ENCODE peak calls at places on chromosome 18, in ten cellular contexts. One of them, this sample, is unnamed.

GRCh38 chr18:63043516-63043915 is 276.1 kb downstream of the BCL2 start:
- DNase-seq in pancreas: no peak
- DNase-seq in endothelial cell: no peak
- DNase-seq in HFF-Myc: no peak
- DNase-seq in psoas muscle: no peak
- DNase-seq in GM12865: no peak
- DNase-seq in cardiac fibroblast: peak
- DNase-seq in SK-N-SH: no peak
- DNase-seq in transverse colon: no peak
- DNase-seq in ovary: no peak
- DNase-seq in this sample: no peak

GRCh38 chr18:56831988-56832387 is 180.8 kb downstream of the WDR7 start:
- DNase-seq in pancreas: no peak
- DNase-seq in endothelial cell: no peak
- DNase-seq in HFF-Myc: no peak
- DNase-seq in psoas muscle: no peak
- DNase-seq in GM12865: no peak
- DNase-seq in cardiac fibroblast: no peak
- DNase-seq in SK-N-SH: no peak
- DNase-seq in transverse colon: no peak
- DNase-seq in ovary: no peak
- DNase-seq in this sample: no peak

GRCh38 chr18:46497129-46497528 is 159.9 kb downstream of the LOXHD1 start:
- DNase-seq in pancreas: no peak
- DNase-seq in endothelial cell: peak
- DNase-seq in HFF-Myc: no peak
- DNase-seq in psoas muscle: no peak
- DNase-seq in GM12865: peak
- DNase-seq in cardiac fibroblast: peak
- DNase-seq in SK-N-SH: no peak
- DNase-seq in transverse colon: no peak
- DNase-seq in ovary: no peak
- DNase-seq in this sample: no peak

GRCh38 chr18:74281639-74282358 is 10.0 kb downstream of the CYB5A start:
- DNase-seq in pancreas: no peak
- DNase-seq in endothelial cell: no peak
- DNase-seq in HFF-Myc: no peak
- DNase-seq in psoas muscle: no peak
- DNase-seq in GM12865: no peak
- DNase-seq in cardiac fibroblast: peak
- DNase-seq in SK-N-SH: no peak
- DNase-seq in transverse colon: peak
- DNase-seq in ovary: no peak
- DNase-seq in this sample: no peak

GRCh38 chr18:63540131-63540530 is 2.0 kb upstream of the SERPINB12 start:
- DNase-seq in pancreas: no peak
- DNase-seq in endothelial cell: no peak
- DNase-seq in HFF-Myc: no peak
- DNase-seq in psoas muscle: no peak
- DNase-seq in GM12865: no peak
- DNase-seq in cardiac fibroblast: peak
- DNase-seq in SK-N-SH: no peak
- DNase-seq in transverse colon: no peak
- DNase-seq in ovary: no peak
- DNase-seq in this sample: no peak

GRCh38 chr18:65547046-65547445 is 203.8 kb upstream of the CDH7 start:
- DNase-seq in pancreas: no peak
- DNase-seq in endothelial cell: no peak
- DNase-seq in HFF-Myc: no peak
- DNase-seq in psoas muscle: no peak
- DNase-seq in GM12865: no peak
- DNase-seq in cardiac fibroblast: peak
- DNase-seq in SK-N-SH: no peak
- DNase-seq in transverse colon: no peak
- DNase-seq in ovary: no peak
- DNase-seq in this sample: no peak

GRCh38 chr18:35436076-35436649 is 59.0 kb upstream of the ZNF396 start:
- DNase-seq in pancreas: no peak
- DNase-seq in endothelial cell: no peak
- DNase-seq in HFF-Myc: no peak
- DNase-seq in psoas muscle: no peak
- DNase-seq in GM12865: no peak
- DNase-seq in cardiac fibroblast: peak
- DNase-seq in SK-N-SH: no peak
- DNase-seq in transverse colon: no peak
- DNase-seq in ovary: no peak
- DNase-seq in this sample: no peak

GRCh38 chr18:8871484-8871883 is 166.1 kb downstream of the MTCL1 start:
- DNase-seq in pancreas: no peak
- DNase-seq in endothelial cell: no peak
- DNase-seq in HFF-Myc: no peak
- DNase-seq in psoas muscle: no peak
- DNase-seq in GM12865: no peak
- DNase-seq in cardiac fibroblast: no peak
- DNase-seq in SK-N-SH: no peak
- DNase-seq in transverse colon: no peak
- DNase-seq in ovary: no peak
- DNase-seq in this sample: no peak

GRCh38 chr18:55275042-55275897 is 312.7 kb downstream of the TCF4 start:
- DNase-seq in pancreas: no peak
- DNase-seq in endothelial cell: no peak
- DNase-seq in HFF-Myc: peak
- DNase-seq in psoas muscle: peak
- DNase-seq in GM12865: peak
- DNase-seq in cardiac fibroblast: peak
- DNase-seq in SK-N-SH: no peak
- DNase-seq in transverse colon: no peak
- DNase-seq in ovary: no peak
- DNase-seq in this sample: no peak

GRCh38 chr18:67845035-67845434 is 328.5 kb upstream of the DSEL start:
- DNase-seq in pancreas: no peak
- DNase-seq in endothelial cell: no peak
- DNase-seq in HFF-Myc: no peak
- DNase-seq in psoas muscle: no peak
- DNase-seq in GM12865: no peak
- DNase-seq in cardiac fibroblast: peak
- DNase-seq in SK-N-SH: no peak
- DNase-seq in transverse colon: no peak
- DNase-seq in ovary: no peak
- DNase-seq in this sample: no peak

GRCh38 chr18:60471652-60472051 is 99.1 kb upstream of the MC4R start:
- DNase-seq in pancreas: no peak
- DNase-seq in endothelial cell: no peak
- DNase-seq in HFF-Myc: no peak
- DNase-seq in psoas muscle: no peak
- DNase-seq in GM12865: no peak
- DNase-seq in cardiac fibroblast: peak
- DNase-seq in SK-N-SH: no peak
- DNase-seq in transverse colon: no peak
- DNase-seq in ovary: no peak
- DNase-seq in this sample: no peak

GRCh38 chr18:50410894-50411293 is 36.0 kb downstream of the SKA1 start:
- DNase-seq in pancreas: no peak
- DNase-seq in endothelial cell: no peak
- DNase-seq in HFF-Myc: no peak
- DNase-seq in psoas muscle: no peak
- DNase-seq in GM12865: no peak
- DNase-seq in cardiac fibroblast: peak
- DNase-seq in SK-N-SH: no peak
- DNase-seq in transverse colon: no peak
- DNase-seq in ovary: no peak
- DNase-seq in this sample: no peak

GRCh38 chr18:13493725-13494124 is 232.6 kb downstream of the FAM210A start:
- DNase-seq in pancreas: no peak
- DNase-seq in endothelial cell: no peak
- DNase-seq in HFF-Myc: no peak
- DNase-seq in psoas muscle: no peak
- DNase-seq in GM12865: no peak
- DNase-seq in cardiac fibroblast: no peak
- DNase-seq in SK-N-SH: no peak
- DNase-seq in transverse colon: no peak
- DNase-seq in ovary: no peak
- DNase-seq in this sample: no peak

GRCh38 chr18:34122724-34123334 is 101.9 kb downstream of the NOL4 start:
- DNase-seq in pancreas: no peak
- DNase-seq in endothelial cell: peak
- DNase-seq in HFF-Myc: peak
- DNase-seq in psoas muscle: no peak
- DNase-seq in GM12865: peak
- DNase-seq in cardiac fibroblast: peak
- DNase-seq in SK-N-SH: peak
- DNase-seq in transverse colon: peak
- DNase-seq in ovary: no peak
- DNase-seq in this sample: no peak

GRCh38 chr18:477565-477964 is 22.9 kb downstream of the COLEC12 start:
- DNase-seq in pancreas: peak
- DNase-seq in endothelial cell: no peak
- DNase-seq in HFF-Myc: no peak
- DNase-seq in psoas muscle: no peak
- DNase-seq in GM12865: peak
- DNase-seq in cardiac fibroblast: no peak
- DNase-seq in SK-N-SH: no peak
- DNase-seq in transverse colon: no peak
- DNase-seq in ovary: no peak
- DNase-seq in this sample: no peak

GRCh38 chr18:26460449-26461091 is 87.8 kb downstream of the KCTD1 start:
- DNase-seq in pancreas: peak
- DNase-seq in endothelial cell: no peak
- DNase-seq in HFF-Myc: no peak
- DNase-seq in psoas muscle: no peak
- DNase-seq in GM12865: peak
- DNase-seq in cardiac fibroblast: peak
- DNase-seq in SK-N-SH: no peak
- DNase-seq in transverse colon: no peak
- DNase-seq in ovary: no peak
- DNase-seq in this sample: no peak
- TF ChIP-seq CTCF in pancreas: no peak
- TF ChIP-seq CTCF in endothelial cell: no peak
- TF ChIP-seq CTCF in HFF-Myc: no peak
- TF ChIP-seq CTCF in psoas muscle: no peak
- TF ChIP-seq CTCF in GM12865: no peak
- TF ChIP-seq CTCF in cardiac fibroblast: no peak
- TF ChIP-seq CTCF in SK-N-SH: no peak
- TF ChIP-seq CTCF in transverse colon: no peak
- TF ChIP-seq CTCF in ovary: no peak
- TF ChIP-seq CTCF in this sample: no peak

DNA sequence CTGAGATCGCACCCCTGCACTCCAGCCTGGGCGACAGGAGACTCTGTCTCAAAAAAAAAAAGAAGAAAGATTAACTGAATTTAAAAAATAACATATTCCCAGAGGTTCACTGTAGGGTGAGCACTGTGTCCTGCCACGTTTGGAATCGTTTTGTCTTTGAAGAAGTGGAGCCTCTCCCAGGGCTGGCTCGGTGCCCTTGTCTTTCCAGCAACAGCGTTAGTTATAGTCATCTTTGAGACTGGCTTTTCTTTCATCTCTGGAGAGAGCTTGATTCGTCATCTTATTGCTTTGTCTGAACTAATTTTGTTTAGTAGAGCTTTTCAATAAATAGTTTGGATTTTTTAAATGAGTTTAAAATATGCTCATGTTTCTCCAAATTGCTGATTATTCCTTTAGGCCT is 50.5 kb downstream of the IMPA2 start:
- DNase-seq in pancreas: no peak
- DNase-seq in endothelial cell: no peak
- DNase-seq in HFF-Myc: peak
- DNase-seq in psoas muscle: peak
- DNase-seq in GM12865: no peak
- DNase-seq in cardiac fibroblast: peak
- DNase-seq in SK-N-SH: no peak
- DNase-seq in transverse colon: peak
- DNase-seq in ovary: peak
- DNase-seq in this sample: no peak
- TF ChIP-seq CTCF in pancreas: no peak
- TF ChIP-seq CTCF in endothelial cell: no peak
- TF ChIP-seq CTCF in HFF-Myc: no peak
- TF ChIP-seq CTCF in psoas muscle: no peak
- TF ChIP-seq CTCF in GM12865: no peak
- TF ChIP-seq CTCF in cardiac fibroblast: no peak
- TF ChIP-seq CTCF in SK-N-SH: no peak
- TF ChIP-seq CTCF in transverse colon: no peak
- TF ChIP-seq CTCF in ovary: no peak
- TF ChIP-seq CTCF in this sample: no peak

GRCh38 chr18:66548747-66549146 is 55.1 kb downstream of the CDH19 start:
- DNase-seq in pancreas: no peak
- DNase-seq in endothelial cell: no peak
- DNase-seq in HFF-Myc: no peak
- DNase-seq in psoas muscle: no peak
- DNase-seq in GM12865: peak
- DNase-seq in cardiac fibroblast: peak
- DNase-seq in SK-N-SH: peak
- DNase-seq in transverse colon: no peak
- DNase-seq in ovary: no peak
- DNase-seq in this sample: no peak
- TF ChIP-seq CTCF in pancreas: no peak
- TF ChIP-seq CTCF in endothelial cell: peak
- TF ChIP-seq CTCF in HFF-Myc: no peak
- TF ChIP-seq CTCF in psoas muscle: no peak
- TF ChIP-seq CTCF in GM12865: peak
- TF ChIP-seq CTCF in cardiac fibroblast: peak
- TF ChIP-seq CTCF in SK-N-SH: peak
- TF ChIP-seq CTCF in transverse colon: no peak
- TF ChIP-seq CTCF in ovary: no peak
- TF ChIP-seq CTCF in this sample: no peak

GRCh38 chr18:10006261-10006903 is 92.6 kb downstream of the VAPA start:
- DNase-seq in pancreas: no peak
- DNase-seq in endothelial cell: no peak
- DNase-seq in HFF-Myc: no peak
- DNase-seq in psoas muscle: no peak
- DNase-seq in GM12865: no peak
- DNase-seq in cardiac fibroblast: peak
- DNase-seq in SK-N-SH: peak
- DNase-seq in transverse colon: no peak
- DNase-seq in ovary: no peak
- DNase-seq in this sample: no peak
- TF ChIP-seq CTCF in pancreas: no peak
- TF ChIP-seq CTCF in endothelial cell: no peak
- TF ChIP-seq CTCF in HFF-Myc: peak
- TF ChIP-seq CTCF in psoas muscle: peak
- TF ChIP-seq CTCF in GM12865: no peak
- TF ChIP-seq CTCF in cardiac fibroblast: peak
- TF ChIP-seq CTCF in SK-N-SH: peak
- TF ChIP-seq CTCF in transverse colon: peak
- TF ChIP-seq CTCF in ovary: no peak
- TF ChIP-seq CTCF in this sample: no peak

GRCh38 chr18:76824754-76825153 is 2.4 kb downstream of the ZNF236 start:
- DNase-seq in pancreas: no peak
- DNase-seq in endothelial cell: no peak
- DNase-seq in HFF-Myc: no peak
- DNase-seq in psoas muscle: no peak
- DNase-seq in GM12865: no peak
- DNase-seq in cardiac fibroblast: no peak
- DNase-seq in SK-N-SH: no peak
- DNase-seq in transverse colon: no peak
- DNase-seq in ovary: no peak
- DNase-seq in this sample: no peak
- TF ChIP-seq CTCF in pancreas: no peak
- TF ChIP-seq CTCF in endothelial cell: no peak
- TF ChIP-seq CTCF in HFF-Myc: no peak
- TF ChIP-seq CTCF in psoas muscle: no peak
- TF ChIP-seq CTCF in GM12865: no peak
- TF ChIP-seq CTCF in cardiac fibroblast: no peak
- TF ChIP-seq CTCF in SK-N-SH: no peak
- TF ChIP-seq CTCF in transverse colon: no peak
- TF ChIP-seq CTCF in ovary: no peak
- TF ChIP-seq CTCF in this sample: no peak

GRCh38 chr18:58044370-58045264 is 591 bp downstream of the NEDD4L start:
- DNase-seq in pancreas: peak
- DNase-seq in endothelial cell: peak
- DNase-seq in HFF-Myc: no peak
- DNase-seq in psoas muscle: peak
- DNase-seq in GM12865: peak
- DNase-seq in cardiac fibroblast: peak
- DNase-seq in SK-N-SH: peak
- DNase-seq in transverse colon: peak
- DNase-seq in ovary: peak
- DNase-seq in this sample: peak
- TF ChIP-seq CTCF in pancreas: peak
- TF ChIP-seq CTCF in endothelial cell: peak
- TF ChIP-seq CTCF in HFF-Myc: no peak
- TF ChIP-seq CTCF in psoas muscle: no peak
- TF ChIP-seq CTCF in GM12865: no peak
- TF ChIP-seq CTCF in cardiac fibroblast: no peak
- TF ChIP-seq CTCF in SK-N-SH: peak
- TF ChIP-seq CTCF in transverse colon: peak
- TF ChIP-seq CTCF in ovary: peak
- TF ChIP-seq CTCF in this sample: no peak